ENCODE peak calls at places on chromosome 18, in seven cellular contexts. Z is IMR-90, F is neuronal stem cell, G is H9, Y is trophoblast cell, H is mesendoderm, D is H1. R is an unnamed sample.

GRCh38 chr18:3233004-3233403 is 13.2 kb upstream of the MYOM1 start:
- DNase-seq in H (no peak), D (no peak), Z (no peak), G (no peak), F (no peak), Y (no peak), R (no peak)

GRCh38 chr18:35620765-35621164 is 39.2 kb downstream of the GALNT1 start:
- DNase-seq in G (no peak), Z (no peak), F (no peak), H (no peak), D (no peak), Y (no peak), R (no peak)

GRCh38 chr18:60873708-60874107 is 459.5 kb upstream of the CDH20 start:
- DNase-seq in D (no peak), G (no peak), Y (no peak), H (no peak), F (no peak), Z (no peak), R (no peak)

GRCh38 chr18:8912348-8913057 is 190.0 kb upstream of the NDUFV2 start:
- DNase-seq in D (no peak), H (peak), Y (peak), G (peak), Z (no peak), F (peak), R (no peak)

GRCh38 chr18:59148192-59148591 is 8.5 kb downstream of the SEC11C start:
- DNase-seq in F (no peak), G (no peak), H (no peak), Z (no peak), Y (no peak), D (no peak), R (no peak)

GRCh38 chr18:6509417-6510198 is 94.9 kb upstream of the L3MBTL4 start:
- DNase-seq in Y (peak), Z (no peak), G (no peak), D (no peak), H (peak), F (no peak), R (peak)

GRCh38 chr18:74230922-74231714 is 60.6 kb downstream of the CYB5A start:
- DNase-seq in H (no peak), G (no peak), F (no peak), Y (no peak), D (no peak), Z (no peak), R (no peak)

GRCh38 chr18:9135912-9136314 is 668 bp upstream of the ANKRD12 start:
- DNase-seq in G (peak), H (peak), Z (peak), Y (peak), D (peak), F (no peak), R (peak)

GRCh38 chr18:49023938-49024341 is 73.2 kb upstream of the SMAD7 start:
- DNase-seq in Y (no peak), G (peak), Z (no peak), F (no peak), D (peak), H (no peak), R (no peak)

GRCh38 chr18:23458830-23459529 is 5.9 kb downstream of the RIOK3 start:
- DNase-seq in F (no peak), Z (no peak), G (no peak), Y (no peak), H (no peak), D (no peak), R (peak)

GRCh38 chr18:23826850-23827620 is 137.8 kb downstream of the LAMA3 start:
- DNase-seq in Z (no peak), H (no peak), Y (peak), D (no peak), G (no peak), F (no peak), R (no peak)

GRCh38 chr18:31586616-31587015 is 5.1 kb upstream of the TTR start:
- DNase-seq in D (no peak), G (no peak), Z (no peak), Y (peak), H (peak), F (no peak), R (no peak)

GRCh38 chr18:8685141-8685913 is 20.0 kb upstream of the MTCL1 start:
- DNase-seq in G (no peak), H (peak), Z (peak), Y (no peak), F (no peak), D (no peak), R (no peak)

GRCh38 chr18:47050468-47050867 is 15.0 kb upstream of the ELOA2 start:
- DNase-seq in D (no peak), G (no peak), F (peak), Z (peak), Y (peak), H (peak), R (peak)

GRCh38 chr18:48408111-48408726 is 964 bp downstream of the ZBTB7C start:
- DNase-seq in Z (no peak), F (no peak), G (no peak), D (no peak), Y (peak), H (peak), R (peak)

GRCh38 chr18:68262697-68263293 is 452.1 kb downstream of the TMX3 start:
- DNase-seq in G (no peak), Z (peak), Y (peak), H (no peak), F (no peak), D (no peak), R (peak)

GRCh38 chr18:35240664-35241522 is at the start of gene ZNF397:
- DNase-seq in D (peak), G (peak), Z (peak), Y (peak), F (peak), H (peak), R (peak)

GRCh38 chr18:51226068-51226467 is 28.6 kb upstream of the MEX3C start:
- DNase-seq in D (no peak), F (no peak), H (no peak), Y (no peak), Z (no peak), G (no peak), R (no peak)

GRCh38 chr18:39406941-39407340 is 1841.3 kb upstream of the CELF4 start:
- DNase-seq in D (no peak), F (no peak), H (no peak), Y (no peak), G (no peak), Z (no peak), R (no peak)

GRCh38 chr18:40473221-40473620 is 1481.8 kb upstream of the PIK3C3 start:
- DNase-seq in Z (no peak), H (no peak), G (no peak), Y (no peak), F (no peak), D (no peak), R (no peak)

GRCh38 chr18:31454066-31454708 is 6.6 kb downstream of the DSG3 start:
- DNase-seq in H (no peak), D (no peak), Z (peak), G (no peak), Y (peak), F (no peak), R (peak)

GRCh38 chr18:10912790-10913560 is 236.4 kb downstream of the PIEZO2 start:
- DNase-seq in Y (no peak), Z (peak), G (no peak), D (no peak), H (no peak), F (no peak), R (peak)

GRCh38 chr18:32093523-32093922 is 1.8 kb downstream of the RNF138 start:
- DNase-seq in H (no peak), D (no peak), F (no peak), Z (peak), Y (no peak), G (no peak), R (no peak)

GRCh38 chr18:38751897-38752296 is 1186.3 kb upstream of the CELF4 start:
- DNase-seq in Y (no peak), F (no peak), Z (no peak), H (no peak), G (no peak), D (no peak), R (peak)

GRCh38 chr18:65754121-65754520 is 3.3 kb downstream of the CDH7 start:
- DNase-seq in D (no peak), Y (no peak), G (no peak), H (peak), Z (no peak), F (no peak), R (peak)

GRCh38 chr18:63974991-63975390 is 5.1 kb downstream of the SERPINB8 start:
- DNase-seq in Z (peak), Y (peak), G (no peak), H (peak), D (no peak), F (no peak), R (peak)

GRCh38 chr18:59996370-59996966 is 96.7 kb downstream of the PMAIP1 start:
- DNase-seq in Y (peak), F (no peak), G (no peak), D (no peak), Z (peak), H (peak), R (peak)

DNA sequence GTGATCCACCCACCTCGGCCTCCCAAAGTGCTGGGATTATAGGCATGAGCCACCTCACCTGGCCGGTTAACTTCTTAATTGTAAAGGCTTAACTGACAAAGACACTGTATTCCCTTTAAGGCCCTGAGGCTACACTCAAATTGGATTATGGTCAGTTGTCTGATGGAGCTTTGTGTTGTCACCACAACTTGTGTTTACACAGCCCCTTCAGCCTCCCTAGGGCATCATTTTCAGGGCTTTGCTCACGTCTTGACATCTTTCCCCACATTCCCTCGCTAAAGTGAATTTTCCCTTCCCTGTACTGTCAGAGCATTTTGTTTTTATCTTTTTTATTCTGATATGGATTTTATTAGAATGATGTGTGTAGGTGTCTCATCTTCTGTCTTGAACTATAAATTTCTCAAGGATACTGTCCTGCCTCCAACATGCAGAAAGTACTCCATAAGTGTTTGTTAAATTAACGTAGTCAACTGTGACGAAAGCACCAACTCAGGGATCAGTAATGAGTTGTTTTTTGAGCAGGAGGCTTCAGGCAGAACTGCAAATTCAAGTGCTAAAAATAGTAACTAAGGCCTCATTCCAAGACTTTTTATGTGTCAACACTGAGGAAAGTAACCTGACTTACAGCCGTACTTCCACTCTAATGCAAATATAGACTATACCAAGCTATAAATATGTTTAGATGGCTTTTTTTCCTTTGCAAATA is 77.1 kb upstream of the NARS1 start:
- DNase-seq in Z (peak), Y (peak), D (no peak), H (peak), G (no peak), F (no peak), R (peak)
- H2BK5ac ChIP-seq in Z (peak), Y (no peak), D (no peak), H (no peak), G (no peak), F (no peak), R (no peak)

GRCh38 chr18:33923980-33924379 is 300.7 kb downstream of the NOL4 start:
- DNase-seq in D (no peak), Y (no peak), Z (no peak), F (no peak), H (no peak), G (no peak), R (no peak)

GRCh38 chr18:33924576-33924975 is 300.1 kb downstream of the NOL4 start:
- DNase-seq in Y (no peak), D (no peak), Z (no peak), G (no peak), F (no peak), H (no peak), R (no peak)

DNA sequence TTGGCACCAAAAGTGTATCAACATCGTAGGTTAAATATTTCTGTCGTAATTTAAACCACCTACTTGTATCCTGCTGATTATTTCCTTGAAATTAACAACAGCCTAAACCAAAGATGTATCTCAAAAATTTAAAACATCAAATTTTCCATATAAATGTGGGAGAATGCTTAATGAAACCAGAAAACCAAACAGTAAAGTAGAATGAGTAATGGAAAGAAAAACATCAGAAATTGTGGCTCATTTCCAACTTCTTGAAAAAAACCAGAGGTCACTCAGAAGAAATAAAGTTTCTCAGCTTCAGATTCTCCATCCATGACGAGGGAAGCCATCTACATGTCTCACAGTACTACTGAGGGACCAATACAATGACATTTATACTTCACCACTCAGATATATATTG is 296.5 kb downstream of the NOL4 start:
- DNase-seq in Z (peak), Y (no peak), F (no peak), H (no peak), G (no peak), D (no peak), R (peak)
- H3K4ac ChIP-seq in Z (no peak), Y (no peak), F (no peak), H (no peak), G (no peak), D (no peak), R (no peak)

GRCh38 chr18:44627245-44627644 is 53.4 kb upstream of the SETBP1 start:
- DNase-seq in D (no peak), H (peak), Y (no peak), Z (peak), G (no peak), F (no peak), R (peak)
- H2BK5ac ChIP-seq in D (no peak), H (no peak), Y (no peak), Z (no peak), G (no peak), F (no peak), R (no peak)

GRCh38 chr18:12029786-12030571 is 48.7 kb downstream of the IMPA2 start:
- DNase-seq in Z (no peak), D (peak), H (no peak), F (no peak), Y (no peak), G (no peak), R (no peak)

GRCh38 chr18:12027046-12027445 is 45.7 kb downstream of the IMPA2 start:
- DNase-seq in H (no peak), D (no peak), Z (no peak), Y (no peak), F (no peak), G (no peak), R (no peak)

GRCh38 chr18:12027480-12027879 is 46.2 kb downstream of the IMPA2 start:
- DNase-seq in H (no peak), Z (no peak), G (no peak), D (no peak), F (no peak), Y (no peak), R (no peak)

GRCh38 chr18:12028040-12028628 is 46.8 kb downstream of the IMPA2 start:
- DNase-seq in Z (no peak), G (no peak), F (no peak), H (peak), D (no peak), Y (no peak), R (no peak)

GRCh38 chr18:12028674-12029073 is 47.4 kb downstream of the IMPA2 start:
- DNase-seq in F (no peak), Z (no peak), Y (no peak), H (no peak), D (no peak), G (no peak), R (no peak)
- H3K4ac ChIP-seq in F (no peak), Z (no peak), Y (no peak), H (no peak), D (no peak), G (no peak), R (no peak)

DNA sequence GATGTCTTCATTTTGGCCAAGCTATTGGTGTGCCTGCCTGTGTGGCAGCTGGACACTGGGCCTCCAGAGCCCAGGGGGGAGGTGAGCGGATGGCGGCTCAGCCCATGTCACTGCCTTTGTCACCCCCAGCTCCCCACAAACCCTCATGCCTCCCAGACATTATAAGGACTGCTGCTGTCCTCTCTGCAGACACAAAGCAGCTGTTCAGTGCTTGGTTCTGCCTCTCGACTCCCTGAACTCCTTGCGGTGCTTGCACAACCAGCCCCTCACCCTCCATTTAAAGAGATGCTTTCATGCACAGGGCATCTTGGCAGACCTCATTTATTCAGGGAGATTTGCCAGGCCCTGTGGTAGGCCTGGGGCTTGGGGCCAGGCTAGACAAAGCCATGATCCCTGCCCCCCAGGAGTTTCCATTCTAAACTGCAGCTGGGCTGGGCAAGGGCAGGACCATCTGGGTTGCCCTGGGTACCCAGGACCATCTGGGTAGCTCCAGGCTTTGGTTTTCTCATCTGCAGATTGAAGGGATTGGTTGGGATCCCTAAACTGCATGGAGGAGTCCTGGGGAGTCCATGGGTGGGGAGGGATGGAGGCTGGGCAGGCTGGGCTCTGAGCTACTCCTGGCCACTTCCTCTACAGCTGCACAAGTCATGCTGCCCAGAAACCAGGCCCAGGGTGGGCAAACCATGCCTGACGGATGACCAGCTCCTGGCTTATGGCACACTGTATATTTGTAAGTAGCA is 168.4 kb downstream of the CELF4 start:
- DNase-seq in G (no peak), F (no peak), Z (peak), D (no peak), Y (no peak), H (no peak), R (peak)
- H2BK5ac ChIP-seq in G (no peak), F (no peak), Z (no peak), D (no peak), Y (no peak), H (no peak), R (no peak)

GRCh38 chr18:13520741-13521140 is 205.6 kb downstream of the FAM210A start:
- DNase-seq in Y (no peak), Z (no peak), F (no peak), G (no peak), D (no peak), H (no peak), R (no peak)
- H3K4ac ChIP-seq in Y (no peak), Z (no peak), F (no peak), G (no peak), D (no peak), H (no peak), R (no peak)

GRCh38 chr18:24894880-24895279 is 434.4 kb downstream of the HRH4 start:
- DNase-seq in F (no peak), H (peak), G (no peak), Z (peak), D (no peak), Y (no peak), R (peak)
- H2BK5ac ChIP-seq in F (no peak), H (no peak), G (no peak), Z (no peak), D (no peak), Y (no peak), R (no peak)

R was measured in mesenchymal stem cell.